ENCODE peak calls at places on chromosomes 12 and 14, in six cellular contexts. O is activated CD4-positive, alpha-beta T cell treated with anti-CD3 and anti-CD28 coated beads, Interleukin-2, amount 50 U/mL, for 48 hours; R is sciatic nerve; N is T-helper 1 cell; M is fibroblast of the conjunctiva; A is NCI-H1105. F is an unnamed sample.

GRCh38 chr12:10243803-10244520 is 31.3 kb downstream of the GABARAPL1 start:
- DNase-seq in O (no peak), R (no peak), N (no peak), M (no peak), A (no peak), F (no peak)

GRCh38 chr12:108729612-108730336 is 1.5 kb downstream of the CORO1C start:
- DNase-seq in O (no peak), R (no peak), N (no peak), M (no peak), A (peak; percentile 46), F (no peak)

GRCh38 chr12:42679402-42679801 is 89.9 kb upstream of the PRICKLE1 start:
- DNase-seq in O (no peak), R (no peak), N (no peak), M (no peak), A (no peak), F (no peak)

GRCh38 chr14:96039633-96040311 is 610 bp downstream of the C14orf132 start:
- DNase-seq in O (peak; percentile 30), R (peak; percentile 65), N (no peak), M (no peak), A (no peak), F (no peak)

GRCh38 chr12:25591132-25591531 is 38.0 kb upstream of the LMNTD1 start:
- DNase-seq in O (no peak), R (no peak), N (no peak), M (no peak), A (no peak), F (no peak)

GRCh38 chr12:110449799-110450497 is at the start of gene ARPC3:
- DNase-seq in O (peak; percentile 96), R (peak; percentile 96), N (peak; percentile 90), M (peak; percentile 92), A (peak; percentile 96), F (peak; percentile 97)

GRCh38 chr14:96400495-96400894 is 8.6 kb downstream of the AK7 start:
- DNase-seq in O (no peak), R (no peak), N (no peak), M (no peak), A (no peak), F (no peak)

GRCh38 chr12:49776413-49776812 is 35.1 kb downstream of the TMBIM6 start:
- DNase-seq in O (peak; percentile 73), R (peak; percentile 83), N (no peak), M (peak; percentile 85), A (no peak), F (no peak)

GRCh38 chr12:62732861-62733427 is 202.0 kb downstream of the PPM1H start:
- DNase-seq in O (no peak), R (no peak), N (no peak), M (no peak), A (no peak), F (no peak)

GRCh38 chr12:86712425-86712843 is 456.2 kb upstream of the MGAT4C start:
- DNase-seq in O (no peak), R (no peak), N (no peak), M (peak; percentile 96), A (no peak), F (no peak)

F was measured in chondrocyte.